ENCODE peak calls at places on chromosomes 1 and 21, in seven cellular contexts. R, T, V, A, I, M and D are unnamed samples. For H3K36me3, the result is how much of the 10 kb centered on the place peaks cover.

GRCh38 chr1:235831148-235831547 is 35.6 kb downstream of the LYST start:
- DNase-seq in I (no peak), T (no peak), R (peak), V (no peak), A (peak), M (no peak), D (peak)

GRCh38 chr1:180235502-180236239 is 5.6 kb downstream of the LHX4 start:
- DNase-seq in M (peak), I (peak), R (no peak), A (no peak), V (peak), T (peak), D (no peak)

GRCh38 chr1:68378296-68379084 is 71.3 kb downstream of the RPE65 start:
- DNase-seq in I (no peak), A (peak), R (peak), M (no peak), T (no peak), V (no peak), D (peak)

GRCh38 chr1:205061665-205062069 is 18.7 kb downstream of the CNTN2 start:
- DNase-seq in M (peak), T (peak), R (peak), A (peak), V (peak), I (peak), D (peak)

GRCh38 chr1:109438798-109439297 is 12.6 kb upstream of the PSMA5 start:
- DNase-seq in M (no peak), T (no peak), R (peak), V (no peak), I (no peak), A (peak), D (peak)

GRCh38 chr1:150512846-150513245 is 2.7 kb upstream of the FALEC start:
- DNase-seq in I (no peak), T (no peak), R (no peak), M (no peak), V (no peak), A (no peak), D (no peak)

GRCh38 chr1:109821831-109822745 is 58.4 kb upstream of the EPS8L3 start:
- DNase-seq in T (peak), R (peak), A (peak), V (no peak), I (no peak), M (peak), D (peak)

GRCh38 chr1:37107153-37107552 is 72.8 kb upstream of the GRIK3 start:
- DNase-seq in I (no peak), A (no peak), R (no peak), M (no peak), V (no peak), T (no peak), D (no peak)

GRCh38 chr21:18801468-18801867 is 397.9 kb upstream of the TMPRSS15 start:
- DNase-seq in V (no peak), I (no peak), T (no peak), A (peak), R (peak), M (no peak), D (peak)

GRCh38 chr1:207822602-207823451 is 71.0 kb downstream of the CD46 start:
- DNase-seq in R (no peak), V (peak), I (no peak), A (no peak), M (peak), T (peak), D (no peak)

GRCh38 chr1:26697441-26697977 is 1.7 kb downstream of the ARID1A start:
- DNase-seq in V (no peak), T (no peak), M (no peak), A (no peak), I (no peak), R (no peak), D (no peak)

GRCh38 chr21:28396421-28396820 is 596.3 kb downstream of the LTN1 start:
- DNase-seq in A (no peak), M (no peak), V (no peak), I (peak), T (no peak), R (no peak), D (peak)

GRCh38 chr1:76781447-76781846 is 85.8 kb upstream of the ST6GALNAC5 start:
- DNase-seq in I (no peak), A (no peak), V (no peak), T (no peak), M (no peak), R (no peak), D (no peak)

GRCh38 chr1:25837253-25837875 is 17.6 kb downstream of the MTFR1L start:
- DNase-seq in A (no peak), M (no peak), T (no peak), I (no peak), V (peak), R (no peak), D (peak)

GRCh38 chr21:25791321-25791720 is 56.5 kb downstream of the GABPA start:
- DNase-seq in R (no peak), A (no peak), M (no peak), T (no peak), V (no peak), I (no peak), D (no peak)

GRCh38 chr1:77354536-77354935 is 72.7 kb downstream of the AK5 start:
- DNase-seq in T (no peak), R (no peak), M (no peak), V (no peak), I (no peak), A (no peak), D (no peak)

GRCh38 chr1:40232444-40232843 is 15.3 kb upstream of the TMCO2 start:
- DNase-seq in M (no peak), I (no peak), R (no peak), T (no peak), V (no peak), A (no peak), D (no peak)

GRCh38 chr1:113390871-113391642 is 742 bp downstream of the MAGI3 start:
- DNase-seq in V (peak), A (no peak), R (no peak), I (peak), T (peak), M (peak), D (no peak)

GRCh38 chr1:50609508-50609907 is 186.3 kb upstream of the DMRTA2 start:
- DNase-seq in R (no peak), M (no peak), I (no peak), A (no peak), V (no peak), T (no peak), D (no peak)

GRCh38 chr1:28070725-28071593 is 17.5 kb downstream of the EYA3 start:
- DNase-seq in A (no peak), V (no peak), I (no peak), M (no peak), T (no peak), R (no peak), D (no peak)

GRCh38 chr1:109517337-109517736 is 7.8 kb upstream of the AMIGO1 start:
- DNase-seq in A (no peak), V (no peak), I (no peak), T (no peak), R (no peak), M (peak), D (no peak)

GRCh38 chr1:119275145-119275929 is 93.2 kb upstream of the HAO2 start:
- DNase-seq in V (peak), A (peak), M (no peak), T (no peak), I (no peak), R (peak), D (peak)

GRCh38 chr1:223720987-223721591 is 8.8 kb downstream of the CAPN2 start:
- DNase-seq in T (no peak), V (no peak), R (peak), M (no peak), I (no peak), A (peak), D (peak)

GRCh38 chr1:27605796-27606707 is 2.1 kb upstream of the AHDC1 start:
- DNase-seq in I (no peak), T (no peak), M (no peak), A (no peak), V (peak), R (peak), D (peak)

DNA sequence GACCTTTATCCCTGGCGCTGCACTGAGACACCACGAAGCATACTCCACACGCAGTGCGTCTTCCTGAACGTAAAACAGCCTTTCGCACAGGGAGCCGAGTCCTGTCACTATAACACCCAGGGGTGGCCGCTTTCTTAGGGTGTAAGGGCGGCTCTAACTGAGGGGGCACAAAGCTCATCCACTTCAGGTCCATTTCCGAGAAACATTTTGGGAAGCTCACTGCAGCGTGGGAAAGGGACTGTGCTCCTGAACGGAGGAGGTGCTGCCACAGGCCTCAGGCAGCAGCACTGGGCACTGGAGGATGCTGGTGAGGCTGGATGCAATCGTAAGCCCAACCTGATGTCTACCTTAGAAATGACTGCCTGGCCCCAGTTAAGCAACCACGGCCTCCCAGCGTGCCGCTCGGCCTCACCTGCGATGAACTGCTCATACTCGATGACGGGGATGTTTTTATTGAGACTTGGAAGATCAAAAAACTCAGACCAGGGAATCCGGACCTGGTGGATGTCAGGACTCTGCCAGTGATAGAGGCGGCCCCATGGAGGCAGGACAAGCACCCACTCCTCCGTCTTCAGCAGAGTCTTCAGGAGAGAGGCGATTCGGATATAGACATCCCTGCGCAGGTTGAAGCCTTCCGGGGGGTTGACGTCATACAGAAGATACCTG is 2.3 kb downstream of the POFUT2 start:
- DNase-seq in T (peak), I (no peak), R (no peak), V (no peak), M (no peak), A (no peak), D (no peak)
- H3K36me3 ChIP-seq in T (half or more), I (under half), R (under half), V (under half), M (half or more), A (half or more), D (under half)

GRCh38 chr1:83856381-83856780 is 142.6 kb downstream of the TTLL7 start:
- DNase-seq in I (no peak), T (no peak), A (no peak), M (no peak), V (no peak), R (no peak), D (no peak)

GRCh38 chr1:83857108-83857507 is 141.8 kb downstream of the TTLL7 start:
- DNase-seq in R (peak), M (no peak), T (no peak), I (no peak), V (peak), A (no peak), D (peak)

GRCh38 chr1:83857705-83858104 is 141.2 kb downstream of the TTLL7 start:
- DNase-seq in I (no peak), T (no peak), R (no peak), A (no peak), V (no peak), M (no peak), D (no peak)

GRCh38 chr1:83860506-83861221 is 138.3 kb downstream of the TTLL7 start:
- DNase-seq in I (peak), T (peak), V (peak), A (peak), M (peak), R (peak), D (peak)
- TF ChIP-seq CTCF in I (peak), T (peak), V (peak), A (peak), M (no peak), R (peak), D (peak)

DNA sequence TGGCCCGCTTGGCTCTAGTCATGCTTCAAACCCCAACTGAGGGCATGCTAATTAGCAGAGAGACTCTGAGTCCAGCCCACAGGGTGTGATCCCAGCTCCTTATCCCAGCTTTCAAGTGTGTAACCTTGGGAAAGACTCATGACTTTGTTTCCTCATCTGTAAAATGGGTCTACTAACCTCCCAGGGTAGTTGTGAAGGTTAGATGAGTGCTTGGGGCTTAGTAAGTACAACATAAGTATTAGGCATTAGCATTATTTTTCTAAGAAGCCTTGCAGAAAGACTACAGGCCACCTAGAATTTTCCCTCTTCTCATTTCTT is 2.8 kb downstream of the MYOM3 start:
- DNase-seq in A (no peak), I (no peak), R (no peak), V (no peak), T (no peak), M (no peak), D (no peak)
- H3K4me3 ChIP-seq in A (no peak), I (no peak), R (no peak), V (no peak), T (no peak), M (no peak), D (no peak)

GRCh38 chr21:36040389-36040788 is 19.9 kb downstream of the SETD4 start:
- DNase-seq in I (no peak), A (no peak), T (no peak), M (no peak), V (no peak), R (no peak), D (no peak)
- H3K36me3 ChIP-seq in I (under half), A (half or more), T (half or more), M (under half), V (under half), R (under half), D (under half)

DNA sequence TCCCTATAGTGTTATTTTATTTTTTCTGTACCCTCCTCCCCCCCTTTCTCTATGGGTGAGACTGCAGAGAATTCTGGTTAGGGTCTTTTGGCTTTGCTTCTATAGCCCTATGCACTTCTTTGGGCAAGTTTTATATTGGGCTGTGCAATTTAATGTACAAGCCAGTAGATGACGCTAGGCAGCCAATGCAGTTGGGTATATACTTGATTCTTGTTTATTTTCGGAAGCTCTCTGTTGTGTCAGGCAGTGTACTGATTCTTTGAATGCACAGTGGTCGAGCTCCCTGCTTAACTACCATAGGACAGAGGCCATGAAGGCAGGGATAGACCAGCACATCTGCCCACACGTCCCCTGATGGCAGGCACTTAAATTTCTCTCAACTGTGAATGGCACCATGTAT is 34.1 kb upstream of the GPR52 start:
- DNase-seq in R (no peak), M (no peak), V (peak), I (no peak), T (no peak), A (no peak), D (no peak)
- TF ChIP-seq CTCF in R (peak), M (no peak), V (peak), I (no peak), T (no peak), A (peak), D (peak)

GRCh38 chr1:92791487-92792058 is 6.7 kb upstream of the EVI5 start:
- DNase-seq in A (no peak), M (no peak), R (no peak), T (no peak), V (no peak), I (no peak), D (no peak)
- H3K4me3 ChIP-seq in A (no peak), M (no peak), R (no peak), T (no peak), V (no peak), I (no peak), D (no peak)